ENCODE peak calls at places on chromosomes 1 and 21, in nine cellular contexts. One of them, this sample, is unnamed. For H3K4me1, the result is how much of the 10 kb centered on the place peaks cover.

GRCh38 chr1:236394905-236395779 is 1.1 kb downstream of the EDARADD start:
- DNase-seq in sigmoid colon: no peak
- DNase-seq in HepG2: no peak
- DNase-seq in transverse colon: peak
- DNase-seq in K562: peak
- DNase-seq in SK-N-SH: peak
- DNase-seq in suprapubic skin: peak
- DNase-seq in stomach: peak
- DNase-seq in H1: peak
- DNase-seq in this sample: no peak

GRCh38 chr1:224559971-224560728 is 56.0 kb upstream of the CNIH3 start:
- DNase-seq in suprapubic skin: no peak
- DNase-seq in sigmoid colon: no peak
- DNase-seq in stomach: no peak
- DNase-seq in SK-N-SH: no peak
- DNase-seq in H1: no peak
- DNase-seq in transverse colon: no peak
- DNase-seq in K562: no peak
- DNase-seq in HepG2: no peak
- DNase-seq in this sample: peak

GRCh38 chr1:26996024-26996423 is 2.5 kb downstream of the TRNP1 start:
- DNase-seq in suprapubic skin: no peak
- DNase-seq in K562: peak
- DNase-seq in SK-N-SH: no peak
- DNase-seq in transverse colon: no peak
- DNase-seq in stomach: no peak
- DNase-seq in H1: no peak
- DNase-seq in HepG2: no peak
- DNase-seq in sigmoid colon: no peak
- DNase-seq in this sample: no peak

GRCh38 chr1:204735042-204735441 is 49.5 kb upstream of the LRRN2 start:
- DNase-seq in K562: no peak
- DNase-seq in suprapubic skin: no peak
- DNase-seq in transverse colon: no peak
- DNase-seq in sigmoid colon: no peak
- DNase-seq in H1: peak
- DNase-seq in SK-N-SH: no peak
- DNase-seq in stomach: no peak
- DNase-seq in HepG2: no peak
- DNase-seq in this sample: no peak

GRCh38 chr1:167502719-167503452 is 15.4 kb downstream of the CD247 start:
- DNase-seq in transverse colon: no peak
- DNase-seq in stomach: no peak
- DNase-seq in suprapubic skin: no peak
- DNase-seq in H1: peak
- DNase-seq in SK-N-SH: no peak
- DNase-seq in K562: no peak
- DNase-seq in sigmoid colon: no peak
- DNase-seq in HepG2: no peak
- DNase-seq in this sample: no peak

GRCh38 chr1:65065535-65066378 is 82.2 kb upstream of the AK4 start:
- DNase-seq in transverse colon: peak
- DNase-seq in K562: peak
- DNase-seq in stomach: peak
- DNase-seq in HepG2: no peak
- DNase-seq in H1: peak
- DNase-seq in suprapubic skin: peak
- DNase-seq in SK-N-SH: peak
- DNase-seq in sigmoid colon: no peak
- DNase-seq in this sample: no peak

GRCh38 chr1:66276229-66276628 is 257.7 kb upstream of the SGIP1 start:
- DNase-seq in transverse colon: no peak
- DNase-seq in stomach: no peak
- DNase-seq in K562: no peak
- DNase-seq in HepG2: no peak
- DNase-seq in suprapubic skin: no peak
- DNase-seq in H1: no peak
- DNase-seq in SK-N-SH: no peak
- DNase-seq in sigmoid colon: no peak
- DNase-seq in this sample: no peak

GRCh38 chr1:5877683-5878530 is 114.3 kb downstream of the NPHP4 start:
- DNase-seq in stomach: no peak
- DNase-seq in suprapubic skin: no peak
- DNase-seq in H1: no peak
- DNase-seq in HepG2: peak
- DNase-seq in SK-N-SH: no peak
- DNase-seq in sigmoid colon: no peak
- DNase-seq in transverse colon: no peak
- DNase-seq in K562: no peak
- DNase-seq in this sample: no peak

DNA sequence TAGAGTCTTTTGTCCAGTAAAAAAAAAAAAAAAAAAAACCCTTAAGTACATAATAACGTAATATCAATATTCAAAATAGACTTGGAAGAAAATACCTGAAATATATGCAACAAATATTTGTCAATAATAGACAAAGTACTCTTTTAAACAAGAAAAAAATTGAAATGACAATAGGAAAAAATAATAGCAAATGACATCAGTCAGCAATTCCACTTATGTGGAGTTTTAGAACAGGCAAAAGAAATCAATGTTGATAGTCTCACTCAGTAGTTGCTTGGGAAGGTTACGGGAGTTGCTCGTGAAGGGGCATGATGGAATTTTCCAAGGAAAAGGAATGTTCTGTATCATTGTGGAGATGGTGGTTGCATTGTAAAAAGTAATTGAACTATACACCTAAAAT is 16.9 kb downstream of the LYPLAL1 start:
- DNase-seq in HepG2: no peak
- DNase-seq in SK-N-SH: no peak
- DNase-seq in K562: no peak
- DNase-seq in suprapubic skin: no peak
- DNase-seq in transverse colon: no peak
- DNase-seq in H1: no peak
- DNase-seq in sigmoid colon: no peak
- DNase-seq in stomach: no peak
- DNase-seq in this sample: no peak
- H3K4me1 ChIP-seq in HepG2: under half
- H3K4me1 ChIP-seq in SK-N-SH: under half
- H3K4me1 ChIP-seq in K562: under half
- H3K4me1 ChIP-seq in suprapubic skin: under half
- H3K4me1 ChIP-seq in transverse colon: under half
- H3K4me1 ChIP-seq in H1: under half
- H3K4me1 ChIP-seq in sigmoid colon: under half
- H3K4me1 ChIP-seq in stomach: under half
- H3K4me1 ChIP-seq in this sample: under half

GRCh38 chr21:16587141-16587570 is 857.4 kb downstream of the USP25 start:
- DNase-seq in SK-N-SH: peak
- DNase-seq in HepG2: peak
- DNase-seq in H1: no peak
- DNase-seq in K562: no peak
- DNase-seq in sigmoid colon: peak
- DNase-seq in suprapubic skin: peak
- DNase-seq in stomach: peak
- DNase-seq in transverse colon: peak
- DNase-seq in this sample: no peak

GRCh38 chr21:16589046-16589445 is 859.3 kb downstream of the USP25 start:
- DNase-seq in transverse colon: no peak
- DNase-seq in SK-N-SH: no peak
- DNase-seq in HepG2: no peak
- DNase-seq in stomach: no peak
- DNase-seq in sigmoid colon: no peak
- DNase-seq in suprapubic skin: no peak
- DNase-seq in K562: no peak
- DNase-seq in H1: no peak
- DNase-seq in this sample: no peak

GRCh38 chr21:16589499-16589898 is 859.7 kb downstream of the USP25 start:
- DNase-seq in K562: no peak
- DNase-seq in suprapubic skin: no peak
- DNase-seq in HepG2: no peak
- DNase-seq in transverse colon: no peak
- DNase-seq in SK-N-SH: no peak
- DNase-seq in stomach: no peak
- DNase-seq in sigmoid colon: no peak
- DNase-seq in H1: no peak
- DNase-seq in this sample: no peak

GRCh38 chr21:16588433-16588860 is 858.7 kb downstream of the USP25 start:
- DNase-seq in K562: no peak
- DNase-seq in H1: no peak
- DNase-seq in stomach: peak
- DNase-seq in SK-N-SH: peak
- DNase-seq in sigmoid colon: peak
- DNase-seq in suprapubic skin: peak
- DNase-seq in transverse colon: peak
- DNase-seq in HepG2: no peak
- DNase-seq in this sample: no peak

DNA sequence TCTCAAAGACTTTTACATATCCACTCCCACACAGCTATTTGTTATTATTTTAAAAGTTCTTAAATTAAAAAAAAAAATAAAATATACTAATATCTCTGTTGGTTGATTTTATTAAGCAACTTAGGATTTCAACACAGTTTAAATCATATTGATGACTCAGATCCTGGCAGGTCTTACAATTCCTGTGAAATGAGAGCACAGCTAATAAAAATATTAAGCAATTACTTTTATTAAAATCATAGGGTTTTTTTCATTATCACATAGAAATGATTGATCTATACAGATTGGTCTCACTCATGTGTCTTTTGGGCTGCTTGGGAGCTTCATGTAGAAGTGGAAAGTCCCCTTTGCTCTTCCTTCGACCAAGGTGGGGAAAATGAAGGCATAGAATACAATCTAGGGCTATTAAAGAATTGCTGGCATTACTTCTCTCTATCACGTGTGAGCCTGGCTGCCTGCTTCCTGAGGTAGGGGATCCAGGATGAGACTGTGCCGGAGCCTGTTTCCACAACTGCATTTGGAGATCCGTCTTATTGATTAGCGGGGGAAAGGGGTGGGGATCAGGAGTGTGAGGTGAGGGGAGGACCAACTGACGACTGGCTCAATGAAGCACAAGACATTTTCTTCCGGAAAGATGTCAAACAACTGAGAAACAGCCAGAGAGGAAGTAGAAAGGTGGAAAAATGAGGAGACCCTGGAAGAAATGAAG is 858.0 kb downstream of the USP25 start:
- DNase-seq in K562: no peak
- DNase-seq in H1: no peak
- DNase-seq in sigmoid colon: peak
- DNase-seq in suprapubic skin: peak
- DNase-seq in HepG2: no peak
- DNase-seq in stomach: no peak
- DNase-seq in SK-N-SH: peak
- DNase-seq in transverse colon: no peak
- DNase-seq in this sample: no peak
- TF ChIP-seq POLR2AphosphoS5 in K562: no peak
- TF ChIP-seq POLR2AphosphoS5 in H1: no peak
- TF ChIP-seq POLR2AphosphoS5 in sigmoid colon: peak
- TF ChIP-seq POLR2AphosphoS5 in suprapubic skin: no peak
- TF ChIP-seq POLR2AphosphoS5 in HepG2: no peak
- TF ChIP-seq POLR2AphosphoS5 in stomach: no peak
- TF ChIP-seq POLR2AphosphoS5 in SK-N-SH: no peak
- TF ChIP-seq POLR2AphosphoS5 in transverse colon: no peak
- TF ChIP-seq POLR2AphosphoS5 in this sample: no peak

DNA sequence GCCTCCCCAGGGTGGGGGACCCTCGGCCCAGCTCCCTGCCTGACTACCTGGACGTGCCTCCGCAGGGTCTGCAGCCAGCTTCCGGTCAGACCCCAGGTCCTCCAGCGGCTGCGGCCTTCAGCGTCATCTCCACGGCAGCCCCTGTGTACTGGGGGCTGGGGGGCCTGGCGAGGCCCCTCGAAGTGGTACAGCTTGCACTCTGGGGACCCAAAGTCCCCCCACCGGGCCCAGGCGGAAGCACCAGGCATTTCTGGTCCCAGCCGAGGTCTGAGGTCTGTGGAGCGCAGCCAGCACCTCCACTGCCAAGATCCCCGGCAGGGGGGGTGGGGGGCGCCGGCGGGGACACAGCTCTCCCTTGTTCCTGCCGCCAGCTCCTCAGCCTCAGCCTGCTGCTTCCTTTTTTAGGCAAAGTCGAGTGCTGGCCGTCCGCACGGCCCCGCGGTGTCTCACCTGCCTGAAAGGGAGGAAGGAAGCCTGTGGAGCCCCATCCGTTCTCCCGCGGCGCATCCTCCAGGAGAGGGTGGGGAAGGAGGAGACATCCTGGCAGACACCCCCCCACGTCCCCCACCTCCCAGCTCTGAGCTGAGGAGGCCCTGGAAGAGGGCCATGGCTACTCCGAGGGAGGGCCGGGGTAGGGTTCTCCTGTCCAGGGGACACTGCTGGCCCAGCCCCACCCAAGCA is 1.2 kb upstream of the VWA1 start:
- DNase-seq in suprapubic skin: no peak
- DNase-seq in H1: peak
- DNase-seq in HepG2: peak
- DNase-seq in stomach: peak
- DNase-seq in SK-N-SH: peak
- DNase-seq in K562: no peak
- DNase-seq in transverse colon: peak
- DNase-seq in sigmoid colon: peak
- DNase-seq in this sample: no peak
- TF ChIP-seq EP300 in suprapubic skin: no peak
- TF ChIP-seq EP300 in H1: no peak
- TF ChIP-seq EP300 in HepG2: no peak
- TF ChIP-seq EP300 in stomach: no peak
- TF ChIP-seq EP300 in SK-N-SH: no peak
- TF ChIP-seq EP300 in K562: no peak
- TF ChIP-seq EP300 in transverse colon: no peak
- TF ChIP-seq EP300 in sigmoid colon: no peak
- TF ChIP-seq EP300 in this sample: no peak

GRCh38 chr21:44932366-44933181 is 7.3 kb upstream of the SLX9 start:
- DNase-seq in K562: peak
- DNase-seq in suprapubic skin: no peak
- DNase-seq in SK-N-SH: peak
- DNase-seq in transverse colon: peak
- DNase-seq in H1: no peak
- DNase-seq in stomach: no peak
- DNase-seq in sigmoid colon: no peak
- DNase-seq in HepG2: no peak
- DNase-seq in this sample: no peak

GRCh38 chr21:44931137-44931500 is 8.7 kb upstream of the SLX9 start:
- DNase-seq in H1: no peak
- DNase-seq in suprapubic skin: no peak
- DNase-seq in sigmoid colon: no peak
- DNase-seq in transverse colon: peak
- DNase-seq in stomach: no peak
- DNase-seq in SK-N-SH: peak
- DNase-seq in HepG2: no peak
- DNase-seq in K562: no peak
- DNase-seq in this sample: no peak

GRCh38 chr21:44930543-44930981 is 9.3 kb upstream of the SLX9 start:
- DNase-seq in K562: no peak
- DNase-seq in suprapubic skin: no peak
- DNase-seq in SK-N-SH: no peak
- DNase-seq in HepG2: no peak
- DNase-seq in sigmoid colon: no peak
- DNase-seq in H1: no peak
- DNase-seq in transverse colon: peak
- DNase-seq in stomach: no peak
- DNase-seq in this sample: no peak

GRCh38 chr21:44933199-44933937 is 6.5 kb upstream of the SLX9 start:
- DNase-seq in transverse colon: no peak
- DNase-seq in H1: no peak
- DNase-seq in sigmoid colon: no peak
- DNase-seq in SK-N-SH: no peak
- DNase-seq in K562: no peak
- DNase-seq in stomach: no peak
- DNase-seq in HepG2: no peak
- DNase-seq in suprapubic skin: no peak
- DNase-seq in this sample: no peak

GRCh38 chr21:44931501-44932365 is 8.1 kb upstream of the SLX9 start:
- DNase-seq in transverse colon: no peak
- DNase-seq in K562: no peak
- DNase-seq in HepG2: no peak
- DNase-seq in H1: no peak
- DNase-seq in stomach: no peak
- DNase-seq in suprapubic skin: no peak
- DNase-seq in sigmoid colon: no peak
- DNase-seq in SK-N-SH: no peak
- DNase-seq in this sample: no peak
- H3K4me1 ChIP-seq in transverse colon: under half
- H3K4me1 ChIP-seq in K562: under half
- H3K4me1 ChIP-seq in HepG2: half or more
- H3K4me1 ChIP-seq in H1: under half
- H3K4me1 ChIP-seq in stomach: under half
- H3K4me1 ChIP-seq in suprapubic skin: half or more
- H3K4me1 ChIP-seq in sigmoid colon: under half
- H3K4me1 ChIP-seq in SK-N-SH: under half
- H3K4me1 ChIP-seq in this sample: under half

This sample was measured in esophagus muscularis mucosa.